ENCODE peak calls at places on chromosome 2, in four cellular contexts. One of them, this sample, is unnamed.
A peak's percentile ranks its signal among the peaks of the same experiment; 100 is the strongest.

GRCh38 chr2:20411361-20411894 is 35.4 kb upstream of the RHOB start:
- DNase-seq in IMR-90: peak; percentile 77
- DNase-seq in endothelial cell of umbilical vein: peak; percentile 83
- DNase-seq in fibroblast of lung: peak; percentile 84
- DNase-seq in this sample: peak; percentile 94

GRCh38 chr2:122481717-122482116 is 726.3 kb downstream of the TSN start:
- DNase-seq in IMR-90: no peak
- DNase-seq in endothelial cell of umbilical vein: no peak
- DNase-seq in fibroblast of lung: no peak
- DNase-seq in this sample: no peak

GRCh38 chr2:222703866-222704265 is 32.4 kb downstream of the MOGAT1 start:
- DNase-seq in IMR-90: peak; percentile 82
- DNase-seq in endothelial cell of umbilical vein: peak; percentile 29
- DNase-seq in fibroblast of lung: peak; percentile 80
- DNase-seq in this sample: no peak

GRCh38 chr2:238924496-238925195 is 76.8 kb downstream of the TWIST2 start:
- DNase-seq in IMR-90: no peak
- DNase-seq in endothelial cell of umbilical vein: peak; percentile 10
- DNase-seq in fibroblast of lung: no peak
- DNase-seq in this sample: no peak

GRCh38 chr2:18132697-18133096 is 254.2 kb downstream of the KCNS3 start:
- DNase-seq in IMR-90: peak; percentile 7
- DNase-seq in endothelial cell of umbilical vein: no peak
- DNase-seq in fibroblast of lung: peak; percentile 9
- DNase-seq in this sample: no peak

GRCh38 chr2:10316860-10317259 is 14.2 kb downstream of the HPCAL1 start:
- DNase-seq in IMR-90: no peak
- DNase-seq in endothelial cell of umbilical vein: no peak
- DNase-seq in fibroblast of lung: no peak
- DNase-seq in this sample: no peak

GRCh38 chr2:28713582-28714292 is 37.9 kb upstream of the PPP1CB start:
- DNase-seq in IMR-90: peak; percentile 72
- DNase-seq in endothelial cell of umbilical vein: no peak
- DNase-seq in fibroblast of lung: peak; percentile 42
- DNase-seq in this sample: no peak

GRCh38 chr2:10326707-10327594 is 24.2 kb downstream of the HPCAL1 start:
- DNase-seq in IMR-90: no peak
- DNase-seq in endothelial cell of umbilical vein: no peak
- DNase-seq in fibroblast of lung: peak; percentile 17
- DNase-seq in this sample: no peak

GRCh38 chr2:23637011-23637778 is 252.2 kb downstream of the KLHL29 start:
- DNase-seq in IMR-90: peak; percentile 78
- DNase-seq in endothelial cell of umbilical vein: peak; percentile 74
- DNase-seq in fibroblast of lung: peak; percentile 54
- DNase-seq in this sample: no peak

GRCh38 chr2:187078297-187078696 is 229.3 kb upstream of the ZSWIM2 start:
- DNase-seq in IMR-90: peak; percentile 1
- DNase-seq in endothelial cell of umbilical vein: no peak
- DNase-seq in fibroblast of lung: peak; percentile 33
- DNase-seq in this sample: no peak

GRCh38 chr2:160784034-160784433 is 290.4 kb upstream of the RBMS1 start:
- DNase-seq in IMR-90: no peak
- DNase-seq in endothelial cell of umbilical vein: no peak
- DNase-seq in fibroblast of lung: no peak
- DNase-seq in this sample: no peak

GRCh38 chr2:179467111-179467510 is 202.5 kb upstream of the SESTD1 start:
- DNase-seq in IMR-90: peak; percentile 64
- DNase-seq in endothelial cell of umbilical vein: peak; percentile 60
- DNase-seq in fibroblast of lung: no peak
- DNase-seq in this sample: no peak

GRCh38 chr2:178700922-178701342 is 106.3 kb downstream of the TTN start:
- DNase-seq in IMR-90: peak; percentile 35
- DNase-seq in endothelial cell of umbilical vein: peak; percentile 19
- DNase-seq in fibroblast of lung: peak; percentile 46
- DNase-seq in this sample: no peak

GRCh38 chr2:227472265-227473018 is 486 bp downstream of the AGFG1 start:
- DNase-seq in IMR-90: no peak
- DNase-seq in endothelial cell of umbilical vein: peak; percentile 33
- DNase-seq in fibroblast of lung: no peak
- DNase-seq in this sample: peak; percentile 43

GRCh38 chr2:220318508-220318907 is 691.1 kb downstream of the SLC4A3 start:
- DNase-seq in IMR-90: no peak
- DNase-seq in endothelial cell of umbilical vein: no peak
- DNase-seq in fibroblast of lung: no peak
- DNase-seq in this sample: no peak

GRCh38 chr2:191319181-191319580 is 74.0 kb downstream of the MYO1B start:
- DNase-seq in IMR-90: peak; percentile 78
- DNase-seq in endothelial cell of umbilical vein: no peak
- DNase-seq in fibroblast of lung: peak; percentile 48
- DNase-seq in this sample: no peak

GRCh38 chr2:8144785-8145184 is 537.1 kb upstream of the ID2 start:
- DNase-seq in IMR-90: peak; percentile 95
- DNase-seq in endothelial cell of umbilical vein: no peak
- DNase-seq in fibroblast of lung: peak; percentile 87
- DNase-seq in this sample: no peak

GRCh38 chr2:31163011-31163540 is 24.8 kb upstream of the GALNT14 start:
- DNase-seq in IMR-90: no peak
- DNase-seq in endothelial cell of umbilical vein: no peak
- DNase-seq in fibroblast of lung: no peak
- DNase-seq in this sample: no peak

GRCh38 chr2:238720232-238720672 is 127.6 kb upstream of the TWIST2 start:
- DNase-seq in IMR-90: peak; percentile 19
- DNase-seq in endothelial cell of umbilical vein: peak; percentile 29
- DNase-seq in fibroblast of lung: peak; percentile 38
- DNase-seq in this sample: peak; percentile 59

GRCh38 chr2:180046776-180047175 is 39.7 kb upstream of the CWC22 start:
- DNase-seq in IMR-90: peak; percentile 57
- DNase-seq in endothelial cell of umbilical vein: no peak
- DNase-seq in fibroblast of lung: peak; percentile 37
- DNase-seq in this sample: no peak

GRCh38 chr2:201858781-201859180 is 52.4 kb downstream of the CDK15 start:
- DNase-seq in IMR-90: peak; percentile 57
- DNase-seq in endothelial cell of umbilical vein: peak; percentile 58
- DNase-seq in fibroblast of lung: peak; percentile 75
- DNase-seq in this sample: peak; percentile 28

GRCh38 chr2:99863914-99864273 is 278.5 kb downstream of the AFF3 start:
- DNase-seq in IMR-90: peak; percentile 28
- DNase-seq in endothelial cell of umbilical vein: no peak
- DNase-seq in fibroblast of lung: no peak
- DNase-seq in this sample: no peak

GRCh38 chr2:190972213-190972612 is 41.8 kb downstream of the STAT1 start:
- DNase-seq in IMR-90: no peak
- DNase-seq in endothelial cell of umbilical vein: peak; percentile 53
- DNase-seq in fibroblast of lung: no peak
- DNase-seq in this sample: no peak

GRCh38 chr2:163491850-163492249 is 244.0 kb downstream of the FIGN start:
- DNase-seq in IMR-90: no peak
- DNase-seq in endothelial cell of umbilical vein: no peak
- DNase-seq in fibroblast of lung: no peak
- DNase-seq in this sample: no peak

GRCh38 chr2:240168546-240169361 is 28.3 kb upstream of the OTOS start:
- DNase-seq in IMR-90: no peak
- DNase-seq in endothelial cell of umbilical vein: no peak
- DNase-seq in fibroblast of lung: no peak
- DNase-seq in this sample: no peak

GRCh38 chr2:44087714-44088092 is 81.0 kb upstream of the PPM1B start:
- DNase-seq in IMR-90: no peak
- DNase-seq in endothelial cell of umbilical vein: no peak
- DNase-seq in fibroblast of lung: no peak
- DNase-seq in this sample: peak; percentile 47
- H3K9ac ChIP-seq in IMR-90: no peak overlapping the region
- H3K9ac ChIP-seq in endothelial cell of umbilical vein: no peak overlapping the region
- H3K9ac ChIP-seq in fibroblast of lung: no peak overlapping the region
- H3K9ac ChIP-seq in this sample: peak overlapping the region; percentile 53

GRCh38 chr2:70690846-70691245 is 77.2 kb downstream of the ADD2 start:
- DNase-seq in IMR-90: no peak
- DNase-seq in endothelial cell of umbilical vein: no peak
- DNase-seq in fibroblast of lung: no peak
- DNase-seq in this sample: no peak
- H3K27me3 ChIP-seq in IMR-90: peaks cover 11% of the 10 kb centered on the region
- H3K27me3 ChIP-seq in endothelial cell of umbilical vein: no peaks in the 10 kb centered on the region
- H3K27me3 ChIP-seq in fibroblast of lung: no peaks in the 10 kb centered on the region
- H3K27me3 ChIP-seq in this sample: no peaks in the 10 kb centered on the region

DNA sequence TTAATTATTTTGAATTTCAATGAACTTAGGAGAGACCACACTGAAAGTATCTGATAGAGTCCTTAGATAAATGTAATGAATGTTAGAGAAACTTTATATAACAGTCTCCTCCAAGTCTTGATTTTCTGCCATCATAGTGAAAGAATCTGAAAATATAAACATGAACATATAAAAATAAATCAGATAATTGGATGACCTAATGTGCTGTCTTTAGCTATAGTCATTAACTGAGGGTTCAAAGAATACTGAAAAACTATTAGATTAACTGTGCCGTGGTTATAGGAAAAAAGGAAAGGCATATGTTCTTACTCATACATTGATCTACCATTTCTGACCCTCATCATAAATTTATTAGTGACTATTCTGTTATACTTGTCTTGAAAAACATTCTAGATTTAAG is 47.0 kb upstream of the SPAG16 start:
- DNase-seq in IMR-90: peak; percentile 52
- DNase-seq in endothelial cell of umbilical vein: no peak
- DNase-seq in fibroblast of lung: peak; percentile 18
- DNase-seq in this sample: no peak
- H3K9ac ChIP-seq in IMR-90: no peak overlapping the region
- H3K9ac ChIP-seq in endothelial cell of umbilical vein: no peak overlapping the region
- H3K9ac ChIP-seq in fibroblast of lung: no peak overlapping the region
- H3K9ac ChIP-seq in this sample: no peak overlapping the region

DNA sequence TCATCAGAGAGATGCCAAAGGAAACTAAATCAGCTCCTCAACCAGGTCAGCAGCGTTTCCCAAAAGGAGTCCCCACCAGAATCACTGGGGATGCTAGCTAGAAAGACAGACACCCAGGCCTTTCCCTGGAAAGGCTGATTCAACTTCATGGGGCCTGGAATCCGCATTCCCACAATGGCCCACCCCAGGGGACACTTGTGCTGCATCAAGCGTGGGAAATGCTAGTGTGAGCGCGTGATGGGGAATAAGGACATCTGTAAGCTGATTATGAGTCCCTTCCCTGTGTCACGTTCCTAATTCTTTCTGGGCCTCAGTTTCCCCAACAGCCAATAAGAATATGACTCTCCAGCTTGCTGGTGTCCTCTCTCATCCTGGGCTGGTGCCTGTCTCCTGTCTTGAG is 2.2 kb upstream of the WNT10A start:
- DNase-seq in IMR-90: no peak
- DNase-seq in endothelial cell of umbilical vein: no peak
- DNase-seq in fibroblast of lung: no peak
- DNase-seq in this sample: no peak
- H3K27me3 ChIP-seq in IMR-90: peaks cover 90% of the 10 kb centered on the region
- H3K27me3 ChIP-seq in endothelial cell of umbilical vein: peaks cover 75% of the 10 kb centered on the region
- H3K27me3 ChIP-seq in fibroblast of lung: peaks cover 52% of the 10 kb centered on the region
- H3K27me3 ChIP-seq in this sample: peaks cover 71% of the 10 kb centered on the region

GRCh38 chr2:226187126-226187525 is 612.5 kb downstream of the IRS1 start:
- DNase-seq in IMR-90: no peak
- DNase-seq in endothelial cell of umbilical vein: no peak
- DNase-seq in fibroblast of lung: no peak
- DNase-seq in this sample: no peak

GRCh38 chr2:226185613-226186211 is 613.9 kb downstream of the IRS1 start:
- DNase-seq in IMR-90: peak; percentile 98
- DNase-seq in endothelial cell of umbilical vein: no peak
- DNase-seq in fibroblast of lung: peak; percentile 97
- DNase-seq in this sample: no peak

GRCh38 chr2:226190479-226191252 is 609.0 kb downstream of the IRS1 start:
- DNase-seq in IMR-90: peak; percentile 31
- DNase-seq in endothelial cell of umbilical vein: no peak
- DNase-seq in fibroblast of lung: no peak
- DNase-seq in this sample: no peak

GRCh38 chr2:226187601-226188000 is 612.0 kb downstream of the IRS1 start:
- DNase-seq in IMR-90: peak; percentile 95
- DNase-seq in endothelial cell of umbilical vein: no peak
- DNase-seq in fibroblast of lung: peak; percentile 76
- DNase-seq in this sample: no peak

DNA sequence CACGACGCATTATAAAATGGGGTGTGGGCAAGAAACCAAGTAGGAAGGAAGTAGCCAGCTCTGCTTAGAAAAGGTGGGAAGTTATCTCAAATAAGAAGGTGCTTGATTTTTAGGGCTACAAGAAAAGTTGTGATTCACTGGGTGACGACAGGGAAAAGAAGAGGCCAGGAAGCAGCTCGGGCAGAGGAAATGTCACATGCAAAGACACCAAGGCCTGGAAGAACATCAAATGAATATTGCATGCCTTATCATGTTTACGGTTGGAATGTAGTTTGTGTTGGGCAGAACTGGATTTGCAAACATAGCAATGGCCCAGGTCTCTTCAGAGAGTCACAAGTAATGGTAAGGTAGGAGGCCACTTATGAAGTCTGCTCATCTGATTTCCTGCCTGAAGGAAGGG is 610.6 kb downstream of the IRS1 start:
- DNase-seq in IMR-90: no peak
- DNase-seq in endothelial cell of umbilical vein: no peak
- DNase-seq in fibroblast of lung: no peak
- DNase-seq in this sample: no peak
- H3K9ac ChIP-seq in IMR-90: no peak overlapping the region
- H3K9ac ChIP-seq in endothelial cell of umbilical vein: no peak overlapping the region
- H3K9ac ChIP-seq in fibroblast of lung: no peak overlapping the region
- H3K9ac ChIP-seq in this sample: no peak overlapping the region

GRCh38 chr2:176101862-176102261 is 2.3 kb downstream of the HOXD12 start:
- DNase-seq in IMR-90: no peak
- DNase-seq in endothelial cell of umbilical vein: no peak
- DNase-seq in fibroblast of lung: no peak
- DNase-seq in this sample: no peak

GRCh38 chr2:176100547-176101140 is 1.0 kb downstream of the HOXD12 start:
- DNase-seq in IMR-90: no peak
- DNase-seq in endothelial cell of umbilical vein: no peak
- DNase-seq in fibroblast of lung: no peak
- DNase-seq in this sample: peak; percentile 12

GRCh38 chr2:176102309-176102866 is 2.8 kb downstream of the HOXD12 start:
- DNase-seq in IMR-90: no peak
- DNase-seq in endothelial cell of umbilical vein: no peak
- DNase-seq in fibroblast of lung: no peak
- DNase-seq in this sample: no peak

GRCh38 chr2:176099737-176100546 is at the start of gene HOXD12:
- DNase-seq in IMR-90: no peak
- DNase-seq in endothelial cell of umbilical vein: no peak
- DNase-seq in fibroblast of lung: no peak
- DNase-seq in this sample: peak; percentile 11

GRCh38 chr2:176101216-176101845 is 1.7 kb downstream of the HOXD12 start:
- DNase-seq in IMR-90: no peak
- DNase-seq in endothelial cell of umbilical vein: no peak
- DNase-seq in fibroblast of lung: no peak
- DNase-seq in this sample: peak; percentile 13
- H3K27me3 ChIP-seq in IMR-90: peaks cover 97% of the 10 kb centered on the region
- H3K27me3 ChIP-seq in endothelial cell of umbilical vein: peaks cover 96% of the 10 kb centered on the region
- H3K27me3 ChIP-seq in fibroblast of lung: peaks cover 93% of the 10 kb centered on the region
- H3K27me3 ChIP-seq in this sample: peaks cover 93% of the 10 kb centered on the region

This sample was measured in colonic mucosa.